ENCODE peak calls at places on chromosome 2, in five cellular contexts. F, J, P, W and E are unnamed samples.

GRCh38 chr2:232447638-232448472 is 8.1 kb upstream of the ALPI start:
- DNase-seq in F (no peak), J (peak; percentile 52), P (no peak), W (no peak), E (no peak)

GRCh38 chr2:172168917-172169346 is 66.2 kb upstream of the DLX2 start:
- DNase-seq in F (no peak), J (no peak), P (no peak), W (no peak), E (no peak)

GRCh38 chr2:181461056-181461630 is 4.0 kb downstream of the ITGA4 start:
- DNase-seq in F (no peak), J (no peak), P (no peak), W (no peak), E (no peak)

GRCh38 chr2:138829326-138829725 is 49.1 kb upstream of the NXPH2 start:
- DNase-seq in F (peak; percentile 48), J (no peak), P (no peak), W (no peak), E (no peak)

GRCh38 chr2:199485732-199486335 is 28.1 kb upstream of the SATB2 start:
- DNase-seq in F (no peak), J (peak; percentile 88), P (peak; percentile 34), W (no peak), E (no peak)

GRCh38 chr2:39874236-39874635 is 95.2 kb upstream of the THUMPD2 start:
- DNase-seq in F (no peak), J (no peak), P (no peak), W (no peak), E (no peak)

GRCh38 chr2:183035954-183036669 is 2.1 kb downstream of the NCKAP1 start:
- DNase-seq in F (no peak), J (no peak), P (no peak), W (no peak), E (no peak)

GRCh38 chr2:149679286-149679685 is 91.7 kb upstream of the MMADHC start:
- DNase-seq in F (no peak), J (no peak), P (no peak), W (no peak), E (no peak)

GRCh38 chr2:134245340-134245984 is 8.4 kb upstream of the MGAT5 start:
- DNase-seq in F (peak; percentile 80), J (peak; percentile 89), P (peak; percentile 88), W (peak; percentile 83), E (peak; percentile 93)

GRCh38 chr2:85604568-85605339 is 2.3 kb upstream of the TMEM150A start:
- DNase-seq in F (no peak), J (no peak), P (no peak), W (no peak), E (no peak)

GRCh38 chr2:138979131-138979530 is 198.9 kb upstream of the NXPH2 start:
- DNase-seq in F (no peak), J (no peak), P (no peak), W (no peak), E (no peak)

GRCh38 chr2:234715671-234716250 is 218.9 kb upstream of the ARL4C start:
- DNase-seq in F (no peak), J (no peak), P (no peak), W (no peak), E (peak; percentile 91)

GRCh38 chr2:119860924-119861323 is 101.2 kb downstream of the PTPN4 start:
- DNase-seq in F (no peak), J (no peak), P (no peak), W (no peak), E (no peak)

GRCh38 chr2:28610583-28611201 is 114.8 kb downstream of the PLB1 start:
- DNase-seq in F (no peak), J (peak; percentile 54), P (peak; percentile 72), W (no peak), E (no peak)

GRCh38 chr2:142165790-142166189 is 35.0 kb upstream of the LRP1B start:
- DNase-seq in F (no peak), J (no peak), P (no peak), W (no peak), E (no peak)

GRCh38 chr2:239894276-239894675 is 130.9 kb downstream of the NDUFA10 start:
- DNase-seq in F (no peak), J (no peak), P (no peak), W (peak; percentile 18), E (no peak)

GRCh38 chr2:218229851-218230250 is 12.9 kb downstream of the ARPC2 start:
- DNase-seq in F (no peak), J (peak; percentile 43), P (no peak), W (no peak), E (no peak)

GRCh38 chr2:202299712-202300111 is 34.1 kb downstream of the NOP58 start:
- DNase-seq in F (no peak), J (no peak), P (no peak), W (no peak), E (no peak)

GRCh38 chr2:11128258-11128951 is 26.9 kb upstream of the SLC66A3 start:
- DNase-seq in F (no peak), J (no peak), P (no peak), W (no peak), E (no peak)

GRCh38 chr2:176083796-176084261 is at the start of gene EVX2:
- DNase-seq in F (no peak), J (no peak), P (no peak), W (no peak), E (no peak)
- H3K4me3 ChIP-seq in F (no peak within 1 kb of the TSS), J (no peak within 1 kb of the TSS), P (no peak within 1 kb of the TSS), W (no peak within 1 kb of the TSS), E (no peak within 1 kb of the TSS)

GRCh38 chr2:127065299-127065931 is 41.5 kb downstream of the BIN1 start:
- DNase-seq in F (no peak), J (no peak), P (no peak), W (no peak), E (no peak)
- H3K27ac ChIP-seq in F (peak overlapping the region; percentile 57), J (peak overlapping the region; percentile 55), P (peak overlapping the region; percentile 49), W (peak overlapping the region; percentile 50), E (peak overlapping the region; percentile 63)

GRCh38 chr2:47309952-47310800 is 92.8 kb upstream of the MSH2 start:
- DNase-seq in F (no peak), J (peak; percentile 77), P (no peak), W (no peak), E (no peak)
- H3K4me1 ChIP-seq in F (no peaks in the 10 kb centered on the region), J (peaks cover 6% of the 10 kb centered on the region), P (peaks cover 23% of the 10 kb centered on the region), W (no peaks in the 10 kb centered on the region), E (peaks cover 37% of the 10 kb centered on the region)

GRCh38 chr2:44936275-44936674 is 5.2 kb upstream of the SIX3 start:
- DNase-seq in F (no peak), J (no peak), P (no peak), W (no peak), E (no peak)

GRCh38 chr2:44934024-44934423 is 7.5 kb upstream of the SIX3 start:
- DNase-seq in F (no peak), J (no peak), P (no peak), W (no peak), E (no peak)

GRCh38 chr2:44935854-44936185 is 5.7 kb upstream of the SIX3 start:
- DNase-seq in F (no peak), J (no peak), P (no peak), W (no peak), E (no peak)

GRCh38 chr2:44934521-44934961 is 7.0 kb upstream of the SIX3 start:
- DNase-seq in F (no peak), J (no peak), P (no peak), W (no peak), E (no peak)

DNA sequence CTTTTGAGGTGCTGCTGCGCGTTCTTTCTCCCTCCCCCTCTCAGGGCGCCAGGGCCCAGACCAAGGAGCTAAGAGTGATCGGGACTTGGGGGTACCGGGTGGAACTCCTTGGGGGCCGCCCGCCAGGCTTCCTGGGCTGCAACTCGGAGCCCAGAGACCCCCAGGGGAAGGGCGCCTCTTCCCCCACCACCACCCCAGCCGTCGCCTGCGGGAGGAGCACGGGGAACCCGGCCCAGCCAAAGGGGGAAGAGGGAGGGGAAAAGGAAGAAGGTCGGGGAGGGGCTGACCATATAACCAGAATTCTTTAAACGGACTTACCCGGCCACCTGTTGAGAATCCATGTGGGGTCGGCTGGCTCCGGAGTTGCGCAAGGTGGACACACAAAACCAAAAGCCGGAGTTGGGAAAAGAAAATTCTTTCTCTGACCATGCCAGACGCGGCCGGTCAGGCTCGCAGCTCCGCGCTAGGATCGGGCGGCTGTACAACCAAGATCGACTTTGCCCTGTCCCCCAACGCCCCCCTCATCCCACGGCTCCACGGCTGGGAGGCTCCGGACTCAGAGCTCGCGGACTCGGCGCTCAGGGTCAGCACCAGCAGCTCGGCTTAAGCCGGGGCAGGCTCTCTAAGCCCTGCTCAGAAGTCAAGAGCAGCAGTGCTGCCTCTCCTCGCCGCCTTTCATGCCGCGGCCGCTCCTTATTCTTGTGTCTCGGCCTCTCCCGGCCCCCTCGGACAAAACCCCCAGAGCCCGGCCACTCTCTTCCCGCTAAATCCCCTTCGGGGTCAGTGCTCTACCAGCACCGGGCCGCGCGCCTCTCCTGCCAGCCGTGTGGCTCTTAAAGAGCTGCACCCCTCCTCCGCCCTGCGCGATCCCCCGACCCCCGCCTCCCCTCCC is 6.3 kb upstream of the SIX3 start:
- DNase-seq in F (no peak), J (no peak), P (no peak), W (no peak), E (no peak)
- H3K4me3 ChIP-seq in F (no peak overlapping the region), J (no peak overlapping the region), P (no peak overlapping the region), W (no peak overlapping the region), E (peak overlapping the region; percentile 31)

GRCh38 chr2:157438907-157439791 is 4.7 kb downstream of the CYTIP start:
- DNase-seq in F (no peak), J (peak; percentile 40), P (no peak), W (no peak), E (no peak)
- H3K27ac ChIP-seq in F (peak overlapping the region; percentile 84), J (peak overlapping the region; percentile 73), P (no peak overlapping the region), W (no peak overlapping the region), E (no peak overlapping the region)